ENCODE peak calls at places on chromosome 21, in ten cellular contexts. E, X, O, P, B, S, N, A, Q and C are unnamed samples.

GRCh38 chr21:42093991-42094417 is 22.9 kb downstream of the UMODL1 start:
- DNase-seq in E (no peak), X (no peak), O (no peak), P (peak; percentile 93), B (peak; percentile 91), S (peak; percentile 90), N (peak; percentile 98), A (peak; percentile 72), Q (no peak), C (peak; percentile 79)

GRCh38 chr21:38959686-38960049 is 153.9 kb downstream of the ETS2 start:
- DNase-seq in E (no peak), X (no peak), O (no peak), P (no peak), B (no peak), S (no peak), N (no peak), A (no peak), Q (no peak), C (no peak)

GRCh38 chr21:40841524-40842196 is 5.3 kb downstream of the DSCAM start:
- DNase-seq in E (peak; percentile 12), X (peak; percentile 67), O (no peak), P (no peak), B (peak; percentile 4), S (no peak), N (peak; percentile 40), A (no peak), Q (peak; percentile 87), C (peak; percentile 44)

GRCh38 chr21:39184050-39184980 is 1.1 kb upstream of the PSMG1 start:
- DNase-seq in E (no peak), X (no peak), O (no peak), P (no peak), B (no peak), S (no peak), N (no peak), A (no peak), Q (no peak), C (no peak)

GRCh38 chr21:34745557-34746255 is 76.9 kb downstream of the CLIC6 start:
- DNase-seq in E (peak; percentile 45), X (peak; percentile 73), O (no peak), P (peak; percentile 86), B (peak; percentile 84), S (peak; percentile 68), N (peak; percentile 72), A (peak; percentile 73), Q (peak; percentile 72), C (no peak)

GRCh38 chr21:26766826-26767325 is 78.3 kb downstream of the ADAMTS1 start:
- DNase-seq in E (no peak), X (no peak), O (no peak), P (peak; percentile 9), B (no peak), S (no peak), N (no peak), A (no peak), Q (no peak), C (peak; percentile 63)

GRCh38 chr21:16269497-16269896 is 539.7 kb downstream of the USP25 start:
- DNase-seq in E (no peak), X (no peak), O (no peak), P (no peak), B (no peak), S (no peak), N (no peak), A (no peak), Q (no peak), C (no peak)

GRCh38 chr21:33931799-33932390 is 16.3 kb upstream of the ATP5PO start:
- DNase-seq in E (no peak), X (no peak), O (no peak), P (no peak), B (peak; percentile 25), S (no peak), N (no peak), A (no peak), Q (no peak), C (no peak)

GRCh38 chr21:46345861-46346260 is 21.9 kb downstream of the PCNT start:
- DNase-seq in E (no peak), X (no peak), O (no peak), P (no peak), B (no peak), S (no peak), N (no peak), A (no peak), Q (no peak), C (no peak)

GRCh38 chr21:46347203-46347550 is 23.2 kb downstream of the PCNT start:
- DNase-seq in E (no peak), X (no peak), O (no peak), P (no peak), B (no peak), S (no peak), N (no peak), A (no peak), Q (no peak), C (no peak)

GRCh38 chr21:46349134-46349760 is 25.3 kb downstream of the PCNT start:
- DNase-seq in E (no peak), X (no peak), O (no peak), P (no peak), B (no peak), S (no peak), N (no peak), A (no peak), Q (no peak), C (no peak)

GRCh38 chr21:46346296-46347202 is 22.6 kb downstream of the PCNT start:
- DNase-seq in E (no peak), X (no peak), O (no peak), P (no peak), B (no peak), S (no peak), N (no peak), A (no peak), Q (no peak), C (no peak)

DNA sequence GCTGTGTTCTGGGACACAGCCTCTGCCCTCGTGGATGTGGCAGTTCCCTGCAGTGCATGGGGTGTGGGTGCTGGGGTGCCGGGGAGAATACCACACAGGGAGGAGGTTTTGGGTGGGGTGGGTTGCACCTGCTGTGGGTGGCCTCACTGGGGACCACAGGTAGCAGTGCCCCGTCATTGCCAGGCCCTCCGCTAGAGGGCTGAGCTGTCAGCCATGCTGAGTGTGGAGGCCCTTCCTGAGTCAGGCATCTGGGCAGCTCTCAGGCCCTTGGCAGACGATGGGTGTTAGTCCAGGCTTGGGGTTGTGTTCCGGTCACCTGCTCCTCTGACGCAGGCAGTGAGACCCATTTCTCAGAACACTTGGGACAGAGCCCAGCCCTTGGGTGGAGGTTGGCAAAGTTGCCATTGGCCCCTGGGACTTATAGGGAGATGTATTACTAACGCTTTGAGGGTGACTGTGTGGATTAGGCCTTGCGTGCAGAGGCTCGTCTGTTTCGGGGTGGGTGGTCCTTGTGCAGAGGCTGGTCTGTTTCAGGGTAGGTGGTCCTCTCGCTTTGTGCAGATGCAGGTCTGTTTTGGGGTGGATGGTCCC is 23.9 kb downstream of the PCNT start:
- DNase-seq in E (no peak), X (no peak), O (no peak), P (no peak), B (no peak), S (no peak), N (peak; percentile 31), A (no peak), Q (no peak), C (no peak)
- TF ChIP-seq CTCF in E (no peak), X (no peak), O (no peak), P (no peak), B (no peak), S (no peak), N (peak; percentile 27), A (no peak), Q (no peak), C (no peak)

DNA sequence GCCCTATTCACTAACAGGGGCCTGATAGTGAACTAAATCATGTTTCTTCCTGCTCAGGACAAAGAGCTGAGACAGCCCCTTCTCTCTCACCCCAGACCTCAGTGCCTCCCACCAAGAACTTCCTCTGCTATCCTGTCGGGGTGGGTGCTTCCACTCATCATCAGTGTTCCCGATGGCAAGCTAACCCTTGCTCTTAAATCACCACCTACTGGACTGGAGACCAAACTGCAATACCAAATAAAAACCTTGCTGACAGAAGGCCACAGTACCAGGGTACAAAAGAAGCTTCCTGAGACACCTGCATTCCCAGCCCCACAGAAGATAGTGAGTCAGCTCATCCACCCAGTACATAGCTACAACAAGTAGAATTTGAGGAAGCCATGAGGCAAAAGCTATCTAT is 799.5 kb downstream of the LTN1 start:
- DNase-seq in E (no peak), X (no peak), O (no peak), P (no peak), B (no peak), S (no peak), N (no peak), A (no peak), Q (no peak), C (no peak)
- TF ChIP-seq CTCF in E (peak; percentile 43), X (no peak), O (no peak), P (no peak), B (no peak), S (no peak), N (no peak), A (peak; percentile 5), Q (no peak), C (peak; percentile 36)

DNA sequence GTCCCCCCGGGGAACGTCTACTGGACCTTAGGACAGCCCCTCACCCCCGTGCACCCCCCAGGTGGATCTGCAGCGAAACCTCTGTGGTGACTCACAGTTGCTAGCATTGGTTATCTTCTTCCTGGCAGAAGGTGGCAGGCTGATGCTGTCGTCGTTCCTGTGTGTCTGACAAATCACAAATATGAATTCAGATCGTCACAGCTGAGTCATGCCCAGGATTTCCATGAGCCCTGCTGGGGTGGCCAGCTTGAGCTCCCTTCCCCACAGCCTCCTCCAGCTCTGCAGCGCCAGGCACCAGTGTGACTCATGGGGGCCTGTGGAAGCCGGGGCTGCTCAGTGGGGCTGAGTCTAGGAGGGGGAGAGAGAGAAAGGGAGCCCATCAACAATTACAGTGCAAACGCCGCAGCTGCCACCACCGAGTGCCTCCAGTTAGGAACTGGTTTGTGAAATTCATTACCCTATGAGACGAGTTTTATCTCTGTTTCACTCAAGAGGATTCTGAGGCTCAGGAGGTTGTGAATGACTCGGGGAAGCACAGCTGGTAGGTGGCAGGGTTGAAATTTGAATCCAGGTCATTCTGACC is 197.9 kb downstream of the DYRK1A start:
- DNase-seq in E (peak; percentile 92), X (peak; percentile 77), O (peak; percentile 64), P (peak; percentile 100), B (peak; percentile 96), S (peak; percentile 83), N (peak; percentile 100), A (peak; percentile 92), Q (no peak), C (peak; percentile 94)
- TF ChIP-seq CTCF in E (no peak), X (no peak), O (no peak), P (peak; percentile 16), B (no peak), S (peak; percentile 10), N (no peak), A (no peak), Q (no peak), C (peak; percentile 66)

GRCh38 chr21:32562915-32563314 is 22.4 kb downstream of the TCP10L start:
- DNase-seq in E (no peak), X (no peak), O (no peak), P (no peak), B (no peak), S (no peak), N (no peak), A (no peak), Q (no peak), C (no peak)

GRCh38 chr21:32560896-32561295 is 24.4 kb downstream of the TCP10L start:
- DNase-seq in E (no peak), X (no peak), O (no peak), P (no peak), B (no peak), S (no peak), N (no peak), A (no peak), Q (no peak), C (no peak)

GRCh38 chr21:32559004-32559610 is 26.2 kb downstream of the TCP10L start:
- DNase-seq in E (no peak), X (no peak), O (no peak), P (no peak), B (no peak), S (no peak), N (no peak), A (no peak), Q (no peak), C (no peak)

GRCh38 chr21:32565856-32566465 is 19.4 kb downstream of the TCP10L start:
- DNase-seq in E (no peak), X (no peak), O (no peak), P (peak; percentile 48), B (peak; percentile 38), S (no peak), N (peak; percentile 77), A (no peak), Q (no peak), C (no peak)

GRCh38 chr21:32562426-32562825 is 22.9 kb downstream of the TCP10L start:
- DNase-seq in E (peak; percentile 19), X (peak; percentile 43), O (no peak), P (peak; percentile 83), B (peak; percentile 91), S (no peak), N (peak; percentile 67), A (no peak), Q (no peak), C (no peak)
- TF ChIP-seq CTCF in E (peak; percentile 50), X (no peak), O (no peak), P (peak; percentile 64), B (peak; percentile 77), S (peak; percentile 32), N (peak; percentile 30), A (peak; percentile 56), Q (no peak), C (peak; percentile 60)